ENCODE peak calls at places on chromosomes 6 and 20, in six cellular contexts. One of them, this sample, is unnamed.
A peak's percentile ranks its signal among the peaks of the same experiment; 100 is the strongest.

GRCh38 chr6:125728739-125729138 is 20.7 kb upstream of the HEY2 start:
- DNase-seq in Caco-2: no peak
- DNase-seq in mammary epithelial cell: no peak
- DNase-seq in RWPE1: no peak
- DNase-seq in thoracic aorta: no peak
- DNase-seq in omental fat pad: no peak
- DNase-seq in this sample: no peak

GRCh38 chr6:141464490-141464889 is 668.2 kb upstream of the GJE1 start:
- DNase-seq in RWPE1: no peak
- DNase-seq in Caco-2: no peak
- DNase-seq in omental fat pad: no peak
- DNase-seq in mammary epithelial cell: peak; percentile 4
- DNase-seq in thoracic aorta: no peak
- DNase-seq in this sample: no peak

GRCh38 chr6:30325150-30325872 is 1.4 kb upstream of the TRIM39 start:
- DNase-seq in RWPE1: peak; percentile 83
- DNase-seq in thoracic aorta: peak; percentile 39
- DNase-seq in Caco-2: no peak
- DNase-seq in omental fat pad: peak; percentile 42
- DNase-seq in mammary epithelial cell: no peak
- DNase-seq in this sample: no peak

GRCh38 chr20:4134861-4135379 is 119.6 kb upstream of the RNF24 start:
- DNase-seq in thoracic aorta: no peak
- DNase-seq in mammary epithelial cell: no peak
- DNase-seq in omental fat pad: no peak
- DNase-seq in Caco-2: no peak
- DNase-seq in RWPE1: no peak
- DNase-seq in this sample: no peak

GRCh38 chr6:47197672-47198640 is 111.7 kb downstream of the TNFRSF21 start:
- DNase-seq in omental fat pad: no peak
- DNase-seq in thoracic aorta: no peak
- DNase-seq in RWPE1: no peak
- DNase-seq in mammary epithelial cell: no peak
- DNase-seq in Caco-2: no peak
- DNase-seq in this sample: no peak

GRCh38 chr6:46443623-46444022 is 47.6 kb downstream of the RCAN2 start:
- DNase-seq in omental fat pad: no peak
- DNase-seq in Caco-2: no peak
- DNase-seq in thoracic aorta: no peak
- DNase-seq in mammary epithelial cell: no peak
- DNase-seq in RWPE1: no peak
- DNase-seq in this sample: no peak

GRCh38 chr6:28944412-28945006 is 20.7 kb upstream of the TRIM27 start:
- DNase-seq in thoracic aorta: no peak
- DNase-seq in omental fat pad: no peak
- DNase-seq in mammary epithelial cell: peak; percentile 69
- DNase-seq in RWPE1: peak; percentile 18
- DNase-seq in Caco-2: peak; percentile 73
- DNase-seq in this sample: peak; percentile 66

GRCh38 chr6:107843400-107843799 is 19.3 kb upstream of the SCML4 start:
- DNase-seq in mammary epithelial cell: no peak
- DNase-seq in omental fat pad: no peak
- DNase-seq in Caco-2: no peak
- DNase-seq in RWPE1: no peak
- DNase-seq in thoracic aorta: no peak
- DNase-seq in this sample: no peak

GRCh38 chr20:51497542-51498467 is 44.7 kb downstream of the NFATC2 start:
- DNase-seq in Caco-2: no peak
- DNase-seq in RWPE1: no peak
- DNase-seq in thoracic aorta: no peak
- DNase-seq in mammary epithelial cell: peak; percentile 35
- DNase-seq in omental fat pad: no peak
- DNase-seq in this sample: no peak

DNA sequence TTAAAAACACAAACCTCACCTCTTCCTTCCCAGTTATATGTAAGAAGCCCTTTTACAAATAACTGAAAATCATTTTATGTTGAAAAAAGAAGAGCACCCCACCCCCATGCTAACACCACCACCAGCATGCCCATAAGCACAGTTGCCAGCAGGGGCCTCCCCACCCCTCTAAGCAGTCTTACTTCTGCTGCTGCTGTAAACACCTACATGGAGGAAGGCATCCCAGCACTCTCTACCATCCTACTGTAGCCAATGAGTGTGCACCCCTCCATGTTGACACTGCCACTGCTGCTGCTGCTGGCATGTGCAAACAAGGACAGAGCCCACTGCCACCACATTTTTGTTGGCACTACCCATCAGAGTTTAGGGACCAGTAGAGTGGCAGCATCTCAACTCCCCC is 49.6 kb upstream of the PHIP start:
- DNase-seq in omental fat pad: no peak
- DNase-seq in thoracic aorta: no peak
- DNase-seq in Caco-2: peak; percentile 45
- DNase-seq in RWPE1: no peak
- DNase-seq in mammary epithelial cell: no peak
- DNase-seq in this sample: no peak
- TF ChIP-seq CTCF in omental fat pad: no peak
- TF ChIP-seq CTCF in thoracic aorta: no peak
- TF ChIP-seq CTCF in Caco-2: peak; percentile 52
- TF ChIP-seq CTCF in RWPE1: no peak
- TF ChIP-seq CTCF in mammary epithelial cell: no peak
- TF ChIP-seq CTCF in this sample: no peak

DNA sequence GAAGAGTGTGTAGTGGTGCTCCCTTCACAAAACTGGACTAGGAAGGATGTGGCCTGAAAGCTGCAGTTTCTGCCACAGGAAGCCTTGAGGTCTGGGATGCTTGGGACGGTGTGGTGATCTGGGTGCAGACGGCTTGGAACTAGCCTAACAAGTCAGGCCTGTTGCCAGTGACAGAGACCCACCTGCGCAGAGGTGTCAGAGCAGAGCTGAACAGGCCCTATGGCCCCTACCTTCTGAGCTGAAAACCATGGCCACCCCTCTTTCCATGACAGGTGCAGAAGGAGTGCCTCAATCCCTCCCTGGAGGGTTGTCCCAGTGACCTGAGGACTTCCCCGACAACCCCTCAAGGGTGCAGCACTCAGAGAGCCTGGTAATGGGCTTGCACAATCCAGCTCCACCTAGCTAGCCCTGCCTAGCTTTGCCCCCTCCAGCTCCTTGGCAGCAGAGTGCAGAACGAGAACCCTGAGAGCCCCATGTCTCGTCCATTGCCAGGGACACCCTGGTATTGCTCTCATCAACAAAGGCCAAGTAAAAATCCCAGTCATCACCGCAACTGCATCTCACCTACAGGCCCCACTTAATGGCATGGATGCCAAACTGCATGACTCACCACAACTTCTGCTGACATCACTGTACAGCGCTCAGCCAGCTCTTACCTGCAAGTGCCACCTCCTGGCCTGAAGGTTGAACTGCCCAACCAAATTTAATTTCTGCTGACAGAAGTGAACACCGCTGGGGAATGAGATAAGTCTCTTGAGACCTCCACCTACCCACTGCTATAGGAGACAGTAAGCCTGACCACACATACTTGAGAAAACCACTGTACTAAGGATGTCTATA is 563.1 kb downstream of the TFAP2A start:
- DNase-seq in Caco-2: peak; percentile 36
- DNase-seq in thoracic aorta: no peak
- DNase-seq in omental fat pad: no peak
- DNase-seq in mammary epithelial cell: peak; percentile 76
- DNase-seq in RWPE1: peak; percentile 16
- DNase-seq in this sample: no peak
- TF ChIP-seq CTCF in Caco-2: no peak
- TF ChIP-seq CTCF in thoracic aorta: no peak
- TF ChIP-seq CTCF in omental fat pad: no peak
- TF ChIP-seq CTCF in mammary epithelial cell: peak; percentile 69
- TF ChIP-seq CTCF in RWPE1: no peak
- TF ChIP-seq CTCF in this sample: peak; percentile 46

GRCh38 chr6:68958327-68958726 is 323.2 kb downstream of the ADGRB3 start:
- DNase-seq in omental fat pad: no peak
- DNase-seq in RWPE1: peak; percentile 5
- DNase-seq in thoracic aorta: no peak
- DNase-seq in Caco-2: no peak
- DNase-seq in mammary epithelial cell: no peak
- DNase-seq in this sample: no peak
- TF ChIP-seq CTCF in omental fat pad: no peak
- TF ChIP-seq CTCF in RWPE1: peak; percentile 25
- TF ChIP-seq CTCF in thoracic aorta: no peak
- TF ChIP-seq CTCF in Caco-2: no peak
- TF ChIP-seq CTCF in mammary epithelial cell: no peak
- TF ChIP-seq CTCF in this sample: peak; percentile 16

GRCh38 chr20:62066983-62067433 is 1.3 kb upstream of the TAF4 start:
- DNase-seq in mammary epithelial cell: no peak
- DNase-seq in thoracic aorta: no peak
- DNase-seq in RWPE1: no peak
- DNase-seq in omental fat pad: no peak
- DNase-seq in Caco-2: peak; percentile 84
- DNase-seq in this sample: no peak

GRCh38 chr20:62066339-62066982 is 780 bp upstream of the TAF4 start:
- DNase-seq in mammary epithelial cell: peak; percentile 25
- DNase-seq in omental fat pad: peak; percentile 22
- DNase-seq in Caco-2: peak; percentile 92
- DNase-seq in RWPE1: peak; percentile 66
- DNase-seq in thoracic aorta: no peak
- DNase-seq in this sample: peak; percentile 67

GRCh38 chr20:62067547-62068260 is 2.0 kb upstream of the TAF4 start:
- DNase-seq in thoracic aorta: no peak
- DNase-seq in mammary epithelial cell: no peak
- DNase-seq in Caco-2: no peak
- DNase-seq in omental fat pad: no peak
- DNase-seq in RWPE1: no peak
- DNase-seq in this sample: no peak

GRCh38 chr20:62069741-62070216 is 4.1 kb upstream of the TAF4 start:
- DNase-seq in thoracic aorta: no peak
- DNase-seq in Caco-2: no peak
- DNase-seq in mammary epithelial cell: no peak
- DNase-seq in omental fat pad: no peak
- DNase-seq in RWPE1: peak; percentile 32
- DNase-seq in this sample: no peak

GRCh38 chr20:62068997-62069396 is 3.3 kb upstream of the TAF4 start:
- DNase-seq in mammary epithelial cell: no peak
- DNase-seq in omental fat pad: no peak
- DNase-seq in Caco-2: no peak
- DNase-seq in RWPE1: no peak
- DNase-seq in thoracic aorta: no peak
- DNase-seq in this sample: no peak
- TF ChIP-seq CTCF in mammary epithelial cell: no peak
- TF ChIP-seq CTCF in omental fat pad: no peak
- TF ChIP-seq CTCF in Caco-2: no peak
- TF ChIP-seq CTCF in RWPE1: no peak
- TF ChIP-seq CTCF in thoracic aorta: no peak
- TF ChIP-seq CTCF in this sample: no peak

GRCh38 chr20:25013478-25014380 is 21.2 kb upstream of the APMAP start:
- DNase-seq in Caco-2: no peak
- DNase-seq in mammary epithelial cell: no peak
- DNase-seq in RWPE1: no peak
- DNase-seq in thoracic aorta: no peak
- DNase-seq in omental fat pad: no peak
- DNase-seq in this sample: no peak
- TF ChIP-seq CTCF in Caco-2: no peak
- TF ChIP-seq CTCF in mammary epithelial cell: no peak
- TF ChIP-seq CTCF in RWPE1: no peak
- TF ChIP-seq CTCF in thoracic aorta: no peak
- TF ChIP-seq CTCF in omental fat pad: no peak
- TF ChIP-seq CTCF in this sample: no peak

GRCh38 chr20:34302723-34303528 is at the start of gene AHCY:
- DNase-seq in Caco-2: peak; percentile 100
- DNase-seq in mammary epithelial cell: peak; percentile 98
- DNase-seq in omental fat pad: peak; percentile 92
- DNase-seq in RWPE1: peak; percentile 99
- DNase-seq in thoracic aorta: peak; percentile 96
- DNase-seq in this sample: peak; percentile 93
- TF ChIP-seq CTCF in Caco-2: no peak
- TF ChIP-seq CTCF in mammary epithelial cell: no peak
- TF ChIP-seq CTCF in omental fat pad: no peak
- TF ChIP-seq CTCF in RWPE1: no peak
- TF ChIP-seq CTCF in thoracic aorta: no peak
- TF ChIP-seq CTCF in this sample: peak; percentile 7

DNA sequence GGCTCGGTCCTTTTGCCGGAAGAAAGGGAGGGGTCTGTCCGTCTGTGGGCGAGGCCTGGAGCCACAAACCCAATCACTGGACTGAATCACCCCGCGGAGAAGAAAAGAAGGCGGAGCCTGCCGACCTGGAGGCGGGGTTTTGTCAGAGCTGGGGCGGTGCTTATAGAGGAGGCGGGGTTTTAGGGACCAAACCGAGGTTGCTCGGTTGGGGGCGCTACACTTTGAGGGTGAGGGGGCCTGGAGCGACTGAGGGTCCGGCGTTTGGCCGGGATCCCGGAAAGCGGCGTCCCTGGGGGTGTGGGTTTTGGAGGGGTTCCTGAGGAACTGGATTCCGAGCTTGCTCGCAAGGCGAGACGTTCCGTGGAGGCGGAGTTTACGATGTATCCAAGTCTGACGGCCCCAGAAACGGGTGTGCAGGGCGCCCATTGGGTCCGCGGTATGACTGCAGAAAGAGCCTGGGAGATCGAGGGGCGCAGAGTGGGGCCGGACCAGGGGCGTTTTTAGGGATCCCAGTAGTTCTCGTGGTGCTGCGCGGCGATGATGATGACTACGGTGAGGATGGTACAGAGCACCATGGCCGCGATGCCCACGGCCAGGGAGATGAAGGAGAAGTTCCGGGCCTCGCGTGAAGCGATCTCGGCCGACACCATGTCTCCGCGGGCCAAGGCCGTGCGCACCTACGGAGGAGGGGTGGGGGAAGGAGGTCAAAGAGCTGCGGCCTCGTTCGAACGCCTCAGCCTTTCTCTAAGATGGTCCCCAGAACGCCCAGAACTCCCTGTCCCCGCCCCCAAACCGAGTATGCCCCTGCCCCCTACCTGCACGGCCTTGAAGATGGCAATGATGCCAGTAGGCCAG is 2.8 kb downstream of the PRRT1 start:
- DNase-seq in RWPE1: peak; percentile 64
- DNase-seq in omental fat pad: peak; percentile 46
- DNase-seq in thoracic aorta: no peak
- DNase-seq in mammary epithelial cell: no peak
- DNase-seq in Caco-2: no peak
- DNase-seq in this sample: peak; percentile 69
- TF ChIP-seq CTCF in RWPE1: peak; percentile 58
- TF ChIP-seq CTCF in omental fat pad: no peak
- TF ChIP-seq CTCF in thoracic aorta: no peak
- TF ChIP-seq CTCF in mammary epithelial cell: no peak
- TF ChIP-seq CTCF in Caco-2: no peak
- TF ChIP-seq CTCF in this sample: no peak

GRCh38 chr20:37243937-37244571 is 17.6 kb downstream of the GHRH start:
- DNase-seq in mammary epithelial cell: no peak
- DNase-seq in thoracic aorta: no peak
- DNase-seq in RWPE1: no peak
- DNase-seq in omental fat pad: no peak
- DNase-seq in Caco-2: no peak
- DNase-seq in this sample: no peak

GRCh38 chr20:37245181-37245580 is 16.4 kb downstream of the GHRH start:
- DNase-seq in omental fat pad: no peak
- DNase-seq in mammary epithelial cell: no peak
- DNase-seq in RWPE1: no peak
- DNase-seq in thoracic aorta: no peak
- DNase-seq in Caco-2: no peak
- DNase-seq in this sample: no peak

GRCh38 chr20:37244572-37244957 is 17.0 kb downstream of the GHRH start:
- DNase-seq in mammary epithelial cell: no peak
- DNase-seq in RWPE1: no peak
- DNase-seq in Caco-2: no peak
- DNase-seq in thoracic aorta: no peak
- DNase-seq in omental fat pad: no peak
- DNase-seq in this sample: no peak

GRCh38 chr20:37242503-37242902 is 19.1 kb downstream of the GHRH start:
- DNase-seq in Caco-2: no peak
- DNase-seq in omental fat pad: no peak
- DNase-seq in mammary epithelial cell: no peak
- DNase-seq in RWPE1: no peak
- DNase-seq in thoracic aorta: no peak
- DNase-seq in this sample: no peak

GRCh38 chr20:37243076-37243936 is 18.3 kb downstream of the GHRH start:
- DNase-seq in mammary epithelial cell: no peak
- DNase-seq in thoracic aorta: no peak
- DNase-seq in RWPE1: no peak
- DNase-seq in Caco-2: peak; percentile 47
- DNase-seq in omental fat pad: no peak
- DNase-seq in this sample: no peak
- TF ChIP-seq CTCF in mammary epithelial cell: no peak
- TF ChIP-seq CTCF in thoracic aorta: no peak
- TF ChIP-seq CTCF in RWPE1: no peak
- TF ChIP-seq CTCF in Caco-2: peak; percentile 42
- TF ChIP-seq CTCF in omental fat pad: no peak
- TF ChIP-seq CTCF in this sample: no peak

This sample was measured in endothelial cell.